ENCODE peak calls at places on chromosome 14, in nine cellular contexts. B, U, F, T, E, L, V, K and M are unnamed samples.

GRCh38 chr14:58746701-58747100 is 108.9 kb downstream of the DACT1 start:
- DNase-seq in B (no peak), U (no peak), F (no peak), T (no peak), E (no peak), L (no peak), V (no peak), K (no peak), M (no peak)

GRCh38 chr14:68824207-68824516 is 31.3 kb upstream of the ZFP36L1 start:
- DNase-seq in B (no peak), U (no peak), F (no peak), T (no peak), E (no peak), L (no peak), V (no peak), K (no peak), M (no peak)

GRCh38 chr14:96251656-96252155 is 4.3 kb upstream of the BDKRB1 start:
- DNase-seq in B (no peak), U (no peak), F (no peak), T (no peak), E (no peak), L (no peak), V (no peak), K (no peak), M (no peak)

GRCh38 chr14:99698642-99699041 is 14.5 kb downstream of the CYP46A1 start:
- DNase-seq in B (no peak), U (no peak), F (no peak), T (no peak), E (no peak), L (peak), V (no peak), K (no peak), M (no peak)

GRCh38 chr14:36505892-36506731 is 13.9 kb downstream of the NKX2-1 start:
- DNase-seq in B (peak), U (no peak), F (peak), T (no peak), E (no peak), L (no peak), V (no peak), K (no peak), M (no peak)

GRCh38 chr14:30211326-30211725 is 283.7 kb upstream of the PRKD1 start:
- DNase-seq in B (no peak), U (no peak), F (no peak), T (no peak), E (no peak), L (no peak), V (peak), K (no peak), M (no peak)

GRCh38 chr14:72745991-72746980 is 147.6 kb downstream of the DPF3 start:
- DNase-seq in B (no peak), U (no peak), F (no peak), T (peak), E (no peak), L (no peak), V (peak), K (no peak), M (no peak)

GRCh38 chr14:65411656-65412188 is 808 bp upstream of the FUT8 start:
- DNase-seq in B (peak), U (peak), F (peak), T (peak), E (peak), L (peak), V (peak), K (peak), M (peak)

GRCh38 chr14:92026548-92027190 is 13.2 kb downstream of the TRIP11 start:
- DNase-seq in B (no peak), U (no peak), F (no peak), T (no peak), E (no peak), L (no peak), V (no peak), K (no peak), M (no peak)

GRCh38 chr14:80468331-80469122 is 257.2 kb upstream of the DIO2 start:
- DNase-seq in B (no peak), U (no peak), F (no peak), T (no peak), E (no peak), L (no peak), V (peak), K (no peak), M (peak)

GRCh38 chr14:80465541-80466220 is 254.4 kb upstream of the DIO2 start:
- DNase-seq in B (no peak), U (no peak), F (no peak), T (no peak), E (no peak), L (no peak), V (no peak), K (no peak), M (peak)

GRCh38 chr14:80464531-80465149 is 253.3 kb upstream of the DIO2 start:
- DNase-seq in B (peak), U (no peak), F (no peak), T (no peak), E (no peak), L (no peak), V (no peak), K (no peak), M (peak)
- H3K4me3 ChIP-seq in B (no peak), U (no peak), F (no peak), T (no peak), E (no peak), L (no peak), V (no peak), K (no peak), M (no peak)

GRCh38 chr14:32932921-32933622 is 5.6 kb upstream of the NPAS3 start:
- DNase-seq in B (peak), U (no peak), F (no peak), T (no peak), E (peak), L (peak), V (no peak), K (peak), M (no peak)

GRCh38 chr14:32933943-32934890 is 4.5 kb upstream of the NPAS3 start:
- DNase-seq in B (peak), U (no peak), F (no peak), T (no peak), E (no peak), L (peak), V (peak), K (peak), M (peak)

GRCh38 chr14:32934891-32935633 is 3.6 kb upstream of the NPAS3 start:
- DNase-seq in B (peak), U (no peak), F (no peak), T (no peak), E (no peak), L (no peak), V (no peak), K (peak), M (peak)

GRCh38 chr14:32933623-32933942 is 5.1 kb upstream of the NPAS3 start:
- DNase-seq in B (peak), U (no peak), F (no peak), T (no peak), E (no peak), L (no peak), V (peak), K (no peak), M (peak)

DNA sequence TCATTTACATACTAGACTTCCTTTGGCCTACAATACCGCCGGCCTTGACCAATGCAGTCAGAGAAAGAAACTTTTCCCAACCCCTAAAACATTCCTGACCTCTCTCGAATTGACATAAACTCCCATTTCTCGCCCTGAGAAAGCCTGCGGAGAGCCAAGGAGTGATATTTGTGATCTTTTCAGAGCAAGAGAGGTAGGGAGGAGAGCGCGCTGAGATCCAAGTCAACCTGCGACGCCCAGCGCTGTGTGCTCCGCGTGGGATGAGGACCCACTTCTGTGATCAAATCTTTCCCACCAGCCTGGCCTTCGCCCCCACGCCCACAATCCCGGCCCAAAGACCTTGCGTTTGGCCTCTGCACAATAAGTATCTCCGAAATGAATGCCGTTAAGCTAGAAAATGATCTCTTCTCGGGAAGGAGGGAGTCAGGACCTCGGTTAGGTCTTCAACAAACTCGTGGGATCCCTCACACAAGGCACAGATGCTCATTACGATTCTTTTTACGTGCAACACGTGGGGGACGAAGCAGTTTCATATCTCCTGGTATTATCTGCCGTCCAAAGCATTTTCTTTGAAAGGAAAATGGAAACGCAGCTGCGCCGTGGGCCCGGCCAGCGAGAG is 6.3 kb upstream of the NPAS3 start:
- DNase-seq in B (peak), U (no peak), F (no peak), T (no peak), E (no peak), L (no peak), V (no peak), K (no peak), M (no peak)
- H3K4me3 ChIP-seq in B (peak), U (no peak), F (peak), T (no peak), E (peak), L (no peak), V (no peak), K (no peak), M (no peak)

DNA sequence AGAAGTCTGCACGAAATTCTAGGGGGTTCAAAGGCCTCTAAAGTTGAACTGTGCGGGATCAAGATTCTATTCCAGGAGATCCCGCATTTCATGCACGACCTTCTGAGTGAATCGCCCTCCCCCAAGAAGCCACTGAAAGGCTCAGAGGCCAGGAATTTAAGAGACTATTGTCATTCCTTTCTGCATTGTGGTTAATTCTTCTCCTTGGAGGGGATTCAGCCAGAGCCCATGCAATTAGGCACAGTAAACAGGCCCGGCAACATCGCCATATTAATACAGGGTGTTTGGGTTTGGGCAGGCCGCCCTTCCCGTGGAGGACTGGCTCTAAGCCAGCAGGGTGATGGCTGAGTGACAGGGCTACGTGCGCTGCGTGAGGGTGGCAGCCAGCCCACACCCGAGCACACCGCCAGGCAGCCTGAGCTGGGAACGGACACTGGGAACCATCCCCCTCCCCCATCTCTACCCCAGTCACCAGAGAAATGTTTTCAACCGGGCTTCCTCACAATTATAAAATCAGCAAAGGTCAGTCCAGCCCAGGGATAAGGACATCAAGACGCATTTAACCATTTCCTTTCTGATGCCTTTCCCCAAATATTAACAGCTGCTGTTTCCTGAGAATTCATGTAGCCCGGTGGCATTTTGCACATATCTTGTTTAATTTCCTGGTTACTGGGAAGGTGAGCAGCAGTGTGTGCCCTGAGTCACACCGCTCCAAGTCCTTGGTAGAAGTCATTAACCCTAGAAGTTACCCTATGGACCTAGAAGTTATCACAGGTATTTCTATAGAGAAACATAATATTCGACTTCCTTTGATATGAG is 12.5 kb downstream of the EGLN3 start:
- DNase-seq in B (peak), U (no peak), F (no peak), T (peak), E (peak), L (peak), V (no peak), K (peak), M (peak)
- H3K4me3 ChIP-seq in B (peak), U (no peak), F (peak), T (peak), E (peak), L (peak), V (no peak), K (no peak), M (peak)

DNA sequence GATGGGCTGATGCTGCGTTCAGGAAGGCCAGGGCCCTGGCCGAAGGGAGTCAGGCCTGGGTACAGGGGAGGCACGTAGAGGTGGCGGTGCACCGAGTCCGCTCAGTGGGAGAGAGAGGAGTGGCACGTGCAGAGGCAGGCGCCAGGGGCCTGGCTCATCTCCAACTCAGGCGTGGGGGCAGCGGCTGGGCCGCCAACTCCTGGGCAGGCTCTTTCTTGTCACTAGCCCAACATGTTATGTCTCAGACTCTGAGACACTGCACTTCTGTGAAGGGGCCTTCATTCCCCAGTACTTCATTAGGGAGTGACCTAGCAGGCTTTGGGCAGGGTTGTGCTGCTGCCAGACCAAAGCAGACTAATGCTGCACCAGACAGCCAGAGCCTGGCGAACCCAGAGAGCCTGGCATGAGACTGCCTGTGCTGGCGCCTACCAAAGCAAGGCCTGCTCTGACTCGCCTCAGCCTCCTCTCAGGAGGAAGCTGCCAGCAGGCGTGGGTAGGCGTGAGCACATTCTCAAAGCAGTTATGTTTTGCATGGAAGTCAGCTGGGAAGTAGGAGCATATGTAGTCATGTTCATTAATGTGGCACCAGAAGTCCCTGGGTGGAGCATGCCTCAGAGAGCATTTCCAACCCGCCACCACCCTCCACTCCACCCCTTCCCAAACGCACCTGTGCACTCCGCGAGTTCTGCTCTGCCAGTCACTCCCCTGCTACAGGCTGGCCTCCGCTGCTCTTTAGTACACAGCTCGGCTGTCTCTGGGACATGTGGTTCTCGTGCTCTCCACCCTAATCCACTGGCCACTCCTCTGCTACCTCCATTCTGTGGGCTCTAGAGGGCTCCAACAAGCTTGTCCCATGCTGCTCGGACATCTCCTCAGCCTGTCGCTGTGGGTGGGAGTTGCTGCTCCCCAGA is 9.7 kb downstream of the CKB start:
- DNase-seq in B (peak), U (peak), F (peak), T (peak), E (peak), L (peak), V (peak), K (peak), M (no peak)
- H3K4me3 ChIP-seq in B (no peak), U (no peak), F (no peak), T (no peak), E (no peak), L (no peak), V (no peak), K (no peak), M (no peak)

DNA sequence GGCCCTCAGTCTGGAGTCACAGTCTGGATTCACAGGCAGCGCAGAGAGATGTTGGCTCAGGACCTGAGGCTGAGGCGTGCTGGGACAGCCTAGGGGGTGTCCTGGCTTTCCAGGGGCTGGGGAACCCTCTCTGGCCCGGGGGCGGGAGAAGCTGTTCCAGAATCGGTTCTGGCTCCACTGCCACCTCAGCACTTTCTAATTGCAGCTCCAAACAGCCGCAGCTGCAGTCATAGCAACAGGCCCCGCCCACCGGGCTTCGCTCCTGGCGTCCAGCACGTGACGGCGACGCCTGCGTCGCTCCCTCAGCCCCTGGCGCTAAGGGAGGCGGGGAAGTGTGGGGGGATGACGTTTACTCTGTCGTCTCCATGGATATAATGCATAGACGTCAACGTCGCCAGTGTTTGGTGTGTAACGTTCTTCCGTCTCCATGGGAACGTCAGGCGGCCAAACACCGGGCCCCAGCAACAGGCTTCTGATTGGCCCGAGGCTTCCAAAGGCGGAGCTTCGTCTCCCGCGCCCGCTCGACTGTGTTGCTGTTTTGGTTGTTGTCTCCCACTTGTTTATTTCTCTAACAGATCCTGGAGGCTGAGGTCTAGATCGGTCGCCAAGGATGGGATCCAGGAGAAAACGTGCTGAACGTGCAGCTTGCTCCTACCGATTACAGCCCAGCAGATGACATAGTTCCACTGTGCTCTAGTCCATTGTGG is 19.7 kb upstream of the FOS start:
- DNase-seq in B (peak), U (peak), F (peak), T (peak), E (peak), L (peak), V (peak), K (peak), M (peak)
- H3K4me3 ChIP-seq in B (peak), U (no peak), F (peak), T (peak), E (peak), L (peak), V (peak), K (peak), M (peak)

GRCh38 chr14:31802838-31803237 is 241.6 kb downstream of the NUBPL start:
- DNase-seq in B (no peak), U (no peak), F (no peak), T (no peak), E (no peak), L (no peak), V (no peak), K (no peak), M (no peak)

DNA sequence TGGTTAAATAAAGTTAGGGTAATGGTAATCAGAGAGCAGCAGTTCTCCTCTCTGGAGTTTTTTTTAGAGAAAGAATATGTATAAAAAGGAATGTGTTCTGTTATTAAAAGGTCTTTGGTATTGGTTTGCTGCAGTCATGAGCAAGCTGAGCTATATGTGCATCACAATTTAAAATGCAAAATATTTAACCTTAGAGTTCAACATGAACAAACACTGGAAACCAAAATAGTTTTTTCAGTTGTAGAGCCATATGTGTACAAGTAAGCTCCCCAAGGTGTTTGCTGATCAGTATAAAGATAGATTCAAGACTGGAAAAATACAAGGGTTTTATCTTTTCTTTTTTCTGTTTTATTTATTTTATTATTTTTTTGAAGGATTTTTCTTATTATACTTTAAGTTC is 245.0 kb downstream of the NUBPL start:
- DNase-seq in B (no peak), U (no peak), F (no peak), T (no peak), E (no peak), L (no peak), V (no peak), K (no peak), M (no peak)
- H3K4me3 ChIP-seq in B (no peak), U (no peak), F (no peak), T (no peak), E (no peak), L (no peak), V (no peak), K (no peak), M (no peak)

GRCh38 chr14:100827751-100828447 is 2.0 kb downstream of the MEG3 start:
- DNase-seq in B (no peak), U (peak), F (no peak), T (peak), E (no peak), L (no peak), V (peak), K (peak), M (peak)
- H3K4me3 ChIP-seq in B (no peak), U (peak), F (peak), T (peak), E (peak), L (no peak), V (peak), K (peak), M (peak)